ENCODE peak calls at places on chromosomes 5 and 9, in six cellular contexts. V is osteoblast, X is cardiac muscle cell, H is brain microvascular endothelial cell, J is sigmoid colon, R is astrocyte of the spinal cord. N is an unnamed sample.

GRCh38 chr9:35659340-35659739 is 1.2 kb downstream of the CCDC107 start:
- DNase-seq in V (no peak), X (peak; percentile 68), H (peak; percentile 45), J (peak; percentile 82), R (no peak), N (no peak)

GRCh38 chr5:109767997-109768396 is 78.3 kb downstream of the MAN2A1 start:
- DNase-seq in V (no peak), X (no peak), H (no peak), J (no peak), R (no peak), N (no peak)

GRCh38 chr5:40685952-40686351 is 6.2 kb downstream of the PTGER4 start:
- DNase-seq in V (no peak), X (no peak), H (no peak), J (no peak), R (no peak), N (no peak)

GRCh38 chr9:26781906-26782305 is 110.7 kb downstream of the CAAP1 start:
- DNase-seq in V (no peak), X (peak; percentile 1), H (no peak), J (no peak), R (no peak), N (no peak)

GRCh38 chr5:169548315-169548714 is 35.3 kb upstream of the SPDL1 start:
- DNase-seq in V (no peak), X (peak; percentile 77), H (peak; percentile 27), J (no peak), R (peak; percentile 52), N (no peak)

GRCh38 chr5:87095787-87096186 is 171.9 kb upstream of the RASA1 start:
- DNase-seq in V (no peak), X (no peak), H (no peak), J (no peak), R (no peak), N (no peak)

GRCh38 chr5:143554194-143554717 is 150.8 kb upstream of the NR3C1 start:
- DNase-seq in V (peak; percentile 73), X (peak; percentile 90), H (peak; percentile 95), J (no peak), R (peak; percentile 96), N (no peak)

GRCh38 chr9:87599901-87600610 is 102.4 kb downstream of the DAPK1 start:
- DNase-seq in V (no peak), X (peak; percentile 92), H (peak; percentile 92), J (peak; percentile 82), R (peak; percentile 85), N (no peak)

GRCh38 chr9:137715321-137715720 is 96.5 kb downstream of the EHMT1 start:
- DNase-seq in V (peak; percentile 52), X (no peak), H (no peak), J (no peak), R (no peak), N (no peak)

GRCh38 chr5:17304282-17304681 is 86.9 kb downstream of the BASP1 start:
- DNase-seq in V (no peak), X (peak; percentile 52), H (peak; percentile 71), J (no peak), R (no peak), N (no peak)

GRCh38 chr5:147455321-147455720 is 54.5 kb downstream of the DPYSL3 start:
- DNase-seq in V (no peak), X (peak; percentile 97), H (no peak), J (peak; percentile 87), R (peak; percentile 83), N (no peak)

GRCh38 chr5:89277791-89278190 is 394.8 kb upstream of the MEF2C start:
- DNase-seq in V (peak; percentile 85), X (no peak), H (no peak), J (no peak), R (peak; percentile 61), N (no peak)

GRCh38 chr5:148966937-148967336 is 95.9 kb downstream of the SH3TC2 start:
- DNase-seq in V (no peak), X (no peak), H (no peak), J (no peak), R (no peak), N (no peak)

GRCh38 chr9:122213589-122214413 is 15.0 kb downstream of the LHX6 start:
- DNase-seq in V (peak; percentile 77), X (no peak), H (no peak), J (peak; percentile 47), R (no peak), N (no peak)

GRCh38 chr9:16112116-16112515 is 559.3 kb downstream of the CCDC171 start:
- DNase-seq in V (no peak), X (peak; percentile 24), H (no peak), J (no peak), R (no peak), N (no peak)

GRCh38 chr5:160555836-160556660 is 134.4 kb downstream of the PTTG1 start:
- DNase-seq in V (no peak), X (no peak), H (no peak), J (no peak), R (peak; percentile 1), N (no peak)

GRCh38 chr5:4699592-4699991 is 440.5 kb upstream of the ADAMTS16 start:
- DNase-seq in V (no peak), X (no peak), H (no peak), J (no peak), R (no peak), N (no peak)

GRCh38 chr5:140093179-140093578 is 20.7 kb upstream of the PURA start:
- DNase-seq in V (no peak), X (no peak), H (no peak), J (no peak), R (no peak), N (no peak)

GRCh38 chr5:67201897-67202549 is 5.4 kb upstream of the CD180 start:
- DNase-seq in V (no peak), X (no peak), H (no peak), J (no peak), R (no peak), N (no peak)

GRCh38 chr9:77442436-77442835 is 205.7 kb downstream of the GNA14 start:
- DNase-seq in V (no peak), X (no peak), H (no peak), J (no peak), R (no peak), N (no peak)

GRCh38 chr9:2227468-2227867 is 212.3 kb downstream of the SMARCA2 start:
- DNase-seq in V (no peak), X (peak; percentile 86), H (no peak), J (peak; percentile 66), R (peak; percentile 36), N (no peak)

GRCh38 chr5:88548136-88548535 is 279.5 kb upstream of the TMEM161B start:
- DNase-seq in V (no peak), X (no peak), H (no peak), J (no peak), R (no peak), N (no peak)

DNA sequence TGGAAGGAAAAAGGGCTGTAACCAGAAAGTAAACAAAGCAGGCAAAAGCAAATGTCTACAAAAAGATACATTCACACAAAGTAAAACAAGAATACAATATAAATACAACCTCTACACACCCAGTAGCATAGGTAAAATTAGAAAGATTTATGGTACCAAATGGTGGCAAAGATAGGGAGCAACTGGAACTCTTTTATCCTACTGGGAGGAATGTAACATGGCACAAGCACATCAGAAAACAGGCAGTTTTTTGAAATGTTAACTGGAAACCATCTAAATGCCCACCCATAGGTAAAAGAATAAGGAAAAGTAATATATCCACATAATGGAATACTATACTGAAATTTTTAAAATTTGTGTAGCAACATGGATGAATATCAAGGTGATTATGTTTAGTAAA is 8.7 kb upstream of the ARL14EPL start:
- DNase-seq in V (no peak), X (no peak), H (no peak), J (no peak), R (no peak), N (no peak)
- TF ChIP-seq CTCF in V (peak; percentile 15), X (peak; percentile 4), H (no peak), J (no peak), R (no peak), N (peak; percentile 32)

DNA sequence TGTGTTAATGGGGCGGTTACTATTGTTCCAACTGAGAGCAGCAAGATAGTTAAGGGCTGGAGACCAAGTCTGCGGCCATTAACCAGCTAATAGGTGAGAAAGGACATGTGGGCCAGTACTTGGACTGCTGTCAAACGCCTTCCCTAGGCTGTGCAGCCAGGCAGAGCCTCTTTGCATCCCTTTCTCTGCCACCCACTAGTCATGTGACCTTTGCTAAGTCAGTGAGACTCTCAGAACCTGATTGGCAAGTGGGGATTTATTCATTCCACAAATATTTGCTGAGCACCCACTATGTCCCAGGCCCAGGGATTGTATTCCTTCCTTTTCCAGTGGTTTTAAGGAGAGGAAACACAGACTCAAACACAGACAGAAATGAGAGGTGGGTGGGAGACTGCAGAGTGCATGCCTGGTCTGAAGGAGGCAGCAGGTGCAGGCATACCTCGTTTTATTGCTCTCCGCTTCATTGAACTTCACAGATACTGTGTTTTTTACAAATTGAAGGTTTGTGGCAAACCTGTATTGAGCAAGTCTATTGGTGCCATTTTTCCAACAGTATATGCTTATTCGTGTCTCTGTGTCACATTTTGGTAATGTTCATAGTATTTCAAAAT is 71.6 kb upstream of the GALNT10 start:
- DNase-seq in V (peak; percentile 60), X (no peak), H (peak; percentile 1), J (no peak), R (no peak), N (no peak)
- TF ChIP-seq CTCF in V (no peak), X (no peak), H (no peak), J (no peak), R (no peak), N (no peak)

DNA sequence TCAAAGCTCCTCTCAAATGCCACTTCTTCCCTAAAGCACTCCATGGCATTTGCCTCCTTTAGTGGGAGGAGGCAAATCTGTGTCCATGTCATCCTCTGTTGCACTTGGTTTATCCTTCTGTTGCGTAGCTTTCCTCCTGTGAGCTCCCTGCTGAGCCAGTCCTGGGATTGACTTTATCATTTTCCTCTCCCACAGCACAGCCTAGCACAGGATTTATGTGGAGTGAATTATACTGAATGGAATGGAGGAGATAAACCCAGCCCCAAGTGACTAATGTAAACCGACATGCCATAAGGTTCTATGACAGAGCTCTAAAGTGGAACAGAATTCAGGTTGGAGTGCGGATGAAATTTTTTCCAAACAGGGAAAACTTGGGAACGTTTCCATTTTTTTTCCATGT is 26.4 kb upstream of the TOMM5 start:
- DNase-seq in V (no peak), X (peak; percentile 46), H (peak; percentile 45), J (no peak), R (peak; percentile 8), N (no peak)
- TF ChIP-seq CTCF in V (no peak), X (no peak), H (no peak), J (no peak), R (no peak), N (no peak)

GRCh38 chr5:95110112-95110511 is 174.8 kb downstream of the MCTP1 start:
- DNase-seq in V (no peak), X (no peak), H (no peak), J (no peak), R (no peak), N (no peak)

GRCh38 chr5:95111141-95111540 is 173.8 kb downstream of the MCTP1 start:
- DNase-seq in V (no peak), X (no peak), H (no peak), J (no peak), R (no peak), N (no peak)

GRCh38 chr5:95114902-95115301 is 170.0 kb downstream of the MCTP1 start:
- DNase-seq in V (no peak), X (no peak), H (no peak), J (no peak), R (no peak), N (no peak)

GRCh38 chr5:95114305-95114704 is 170.6 kb downstream of the MCTP1 start:
- DNase-seq in V (no peak), X (no peak), H (no peak), J (no peak), R (no peak), N (no peak)

DNA sequence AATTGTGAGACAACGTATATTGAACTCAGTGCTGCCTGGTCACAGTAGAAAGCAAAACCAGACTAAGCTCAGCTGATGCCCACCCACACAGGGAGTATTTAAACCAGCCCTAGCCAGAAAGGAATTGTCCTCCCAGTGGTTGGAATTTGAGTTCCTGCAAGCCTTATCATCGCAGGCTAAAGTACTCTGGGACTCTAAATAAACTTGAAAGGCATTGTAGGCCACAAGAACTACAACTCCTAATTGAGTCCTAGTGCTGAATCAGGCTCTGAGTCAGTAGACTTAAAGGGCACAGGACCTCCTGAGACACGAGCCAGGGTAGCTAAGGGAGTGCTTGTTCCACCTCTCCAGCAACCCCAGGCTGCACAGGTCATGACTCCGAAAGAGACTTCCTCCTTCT is 171.4 kb downstream of the MCTP1 start:
- DNase-seq in V (no peak), X (peak; percentile 0), H (peak; percentile 68), J (no peak), R (peak; percentile 79), N (no peak)
- TF ChIP-seq CTCF in V (peak; percentile 51), X (no peak), H (peak; percentile 68), J (no peak), R (peak; percentile 46), N (peak; percentile 31)